ENCODE peak calls at places on chromosomes 6 and 20, in six cellular contexts. One of them, this sample, is unnamed.

GRCh38 chr6:13846841-13847240 is 32.5 kb upstream of the MCUR1 start:
- DNase-seq in H9: peak
- DNase-seq in mesendoderm: peak
- DNase-seq in trophoblast cell: no peak
- DNase-seq in IMR-90: no peak
- DNase-seq in H1: peak
- DNase-seq in this sample: peak

GRCh38 chr20:21936720-21937380 is 231.4 kb downstream of the PAX1 start:
- DNase-seq in H9: peak
- DNase-seq in mesendoderm: peak
- DNase-seq in trophoblast cell: no peak
- DNase-seq in IMR-90: no peak
- DNase-seq in H1: no peak
- DNase-seq in this sample: no peak

GRCh38 chr6:154580397-154581135 is 70.1 kb upstream of the CNKSR3 start:
- DNase-seq in H9: no peak
- DNase-seq in mesendoderm: no peak
- DNase-seq in trophoblast cell: no peak
- DNase-seq in IMR-90: no peak
- DNase-seq in H1: no peak
- DNase-seq in this sample: no peak

GRCh38 chr6:25389501-25389900 is 110.3 kb downstream of the CARMIL1 start:
- DNase-seq in H9: no peak
- DNase-seq in mesendoderm: no peak
- DNase-seq in trophoblast cell: no peak
- DNase-seq in IMR-90: no peak
- DNase-seq in H1: no peak
- DNase-seq in this sample: no peak

GRCh38 chr6:130432838-130433237 is 67.0 kb downstream of the TMEM200A start:
- DNase-seq in H9: no peak
- DNase-seq in mesendoderm: no peak
- DNase-seq in trophoblast cell: no peak
- DNase-seq in IMR-90: no peak
- DNase-seq in H1: no peak
- DNase-seq in this sample: no peak

GRCh38 chr20:19692685-19693119 is 65.4 kb upstream of the RIN2 start:
- DNase-seq in H9: peak
- DNase-seq in mesendoderm: peak
- DNase-seq in trophoblast cell: peak
- DNase-seq in IMR-90: peak
- DNase-seq in H1: peak
- DNase-seq in this sample: peak

GRCh38 chr6:53280207-53280606 is 68.5 kb downstream of the ELOVL5 start:
- DNase-seq in H9: no peak
- DNase-seq in mesendoderm: no peak
- DNase-seq in trophoblast cell: no peak
- DNase-seq in IMR-90: no peak
- DNase-seq in H1: no peak
- DNase-seq in this sample: no peak

GRCh38 chr20:48616481-48616880 is 211.3 kb downstream of the PREX1 start:
- DNase-seq in H9: no peak
- DNase-seq in mesendoderm: no peak
- DNase-seq in trophoblast cell: no peak
- DNase-seq in IMR-90: no peak
- DNase-seq in H1: no peak
- DNase-seq in this sample: no peak

GRCh38 chr20:19211661-19212523 is 550 bp upstream of the SLC24A3 start:
- DNase-seq in H9: peak
- DNase-seq in mesendoderm: peak
- DNase-seq in trophoblast cell: peak
- DNase-seq in IMR-90: no peak
- DNase-seq in H1: peak
- DNase-seq in this sample: peak

GRCh38 chr6:46393161-46393939 is 97.9 kb downstream of the RCAN2 start:
- DNase-seq in H9: no peak
- DNase-seq in mesendoderm: no peak
- DNase-seq in trophoblast cell: no peak
- DNase-seq in IMR-90: no peak
- DNase-seq in H1: no peak
- DNase-seq in this sample: no peak

GRCh38 chr6:42629845-42630244 is 66.0 kb downstream of the UBR2 start:
- DNase-seq in H9: no peak
- DNase-seq in mesendoderm: no peak
- DNase-seq in trophoblast cell: no peak
- DNase-seq in IMR-90: no peak
- DNase-seq in H1: no peak
- DNase-seq in this sample: no peak

GRCh38 chr20:33005908-33006775 is 1.4 kb upstream of the BPIFB2 start:
- DNase-seq in H9: no peak
- DNase-seq in mesendoderm: no peak
- DNase-seq in trophoblast cell: no peak
- DNase-seq in IMR-90: no peak
- DNase-seq in H1: no peak
- DNase-seq in this sample: no peak

GRCh38 chr6:89411269-89412070 is 603 bp downstream of the RRAGD start:
- DNase-seq in H9: peak
- DNase-seq in mesendoderm: peak
- DNase-seq in trophoblast cell: peak
- DNase-seq in IMR-90: no peak
- DNase-seq in H1: peak
- DNase-seq in this sample: no peak

GRCh38 chr20:58714340-58714922 is 21.8 kb downstream of the NPEPL1 start:
- DNase-seq in H9: peak
- DNase-seq in mesendoderm: no peak
- DNase-seq in trophoblast cell: no peak
- DNase-seq in IMR-90: no peak
- DNase-seq in H1: peak
- DNase-seq in this sample: no peak

GRCh38 chr6:31620586-31621319 is at the start of gene PRRC2A:
- DNase-seq in H9: peak
- DNase-seq in mesendoderm: peak
- DNase-seq in trophoblast cell: peak
- DNase-seq in IMR-90: peak
- DNase-seq in H1: peak
- DNase-seq in this sample: no peak

GRCh38 chr6:28838289-28838633 is 85.5 kb downstream of the TRIM27 start:
- DNase-seq in H9: peak
- DNase-seq in mesendoderm: peak
- DNase-seq in trophoblast cell: peak
- DNase-seq in IMR-90: peak
- DNase-seq in H1: peak
- DNase-seq in this sample: peak

GRCh38 chr6:31844507-31844906 is 17.0 kb downstream of the HSPA1B start:
- DNase-seq in H9: no peak
- DNase-seq in mesendoderm: no peak
- DNase-seq in trophoblast cell: no peak
- DNase-seq in IMR-90: no peak
- DNase-seq in H1: no peak
- DNase-seq in this sample: no peak

GRCh38 chr6:39942903-39943580 is 8.8 kb upstream of the MOCS1 start:
- DNase-seq in H9: no peak
- DNase-seq in mesendoderm: no peak
- DNase-seq in trophoblast cell: no peak
- DNase-seq in IMR-90: no peak
- DNase-seq in H1: no peak
- DNase-seq in this sample: no peak

GRCh38 chr20:6407163-6407562 is 284.3 kb upstream of the FERMT1 start:
- DNase-seq in H9: no peak
- DNase-seq in mesendoderm: no peak
- DNase-seq in trophoblast cell: no peak
- DNase-seq in IMR-90: peak
- DNase-seq in H1: no peak
- DNase-seq in this sample: no peak

GRCh38 chr6:113540491-113540890 is 316.7 kb upstream of the MARCKS start:
- DNase-seq in H9: no peak
- DNase-seq in mesendoderm: no peak
- DNase-seq in trophoblast cell: no peak
- DNase-seq in IMR-90: peak
- DNase-seq in H1: no peak
- DNase-seq in this sample: no peak

GRCh38 chr20:50663095-50663821 is 28.1 kb downstream of the RIPOR3 start:
- DNase-seq in H9: peak
- DNase-seq in mesendoderm: peak
- DNase-seq in trophoblast cell: peak
- DNase-seq in IMR-90: no peak
- DNase-seq in H1: no peak
- DNase-seq in this sample: no peak

GRCh38 chr20:62351469-62352401 is 15.4 kb downstream of the LAMA5 start:
- DNase-seq in H9: no peak
- DNase-seq in mesendoderm: no peak
- DNase-seq in trophoblast cell: no peak
- DNase-seq in IMR-90: no peak
- DNase-seq in H1: no peak
- DNase-seq in this sample: no peak

GRCh38 chr20:62352402-62353288 is 14.5 kb downstream of the LAMA5 start:
- DNase-seq in H9: no peak
- DNase-seq in mesendoderm: no peak
- DNase-seq in trophoblast cell: no peak
- DNase-seq in IMR-90: no peak
- DNase-seq in H1: no peak
- DNase-seq in this sample: no peak

GRCh38 chr20:62354031-62354808 is 12.9 kb downstream of the LAMA5 start:
- DNase-seq in H9: no peak
- DNase-seq in mesendoderm: peak
- DNase-seq in trophoblast cell: no peak
- DNase-seq in IMR-90: no peak
- DNase-seq in H1: no peak
- DNase-seq in this sample: no peak

GRCh38 chr20:62354811-62355341 is 12.2 kb downstream of the LAMA5 start:
- DNase-seq in H9: no peak
- DNase-seq in mesendoderm: no peak
- DNase-seq in trophoblast cell: no peak
- DNase-seq in IMR-90: no peak
- DNase-seq in H1: no peak
- DNase-seq in this sample: no peak

DNA sequence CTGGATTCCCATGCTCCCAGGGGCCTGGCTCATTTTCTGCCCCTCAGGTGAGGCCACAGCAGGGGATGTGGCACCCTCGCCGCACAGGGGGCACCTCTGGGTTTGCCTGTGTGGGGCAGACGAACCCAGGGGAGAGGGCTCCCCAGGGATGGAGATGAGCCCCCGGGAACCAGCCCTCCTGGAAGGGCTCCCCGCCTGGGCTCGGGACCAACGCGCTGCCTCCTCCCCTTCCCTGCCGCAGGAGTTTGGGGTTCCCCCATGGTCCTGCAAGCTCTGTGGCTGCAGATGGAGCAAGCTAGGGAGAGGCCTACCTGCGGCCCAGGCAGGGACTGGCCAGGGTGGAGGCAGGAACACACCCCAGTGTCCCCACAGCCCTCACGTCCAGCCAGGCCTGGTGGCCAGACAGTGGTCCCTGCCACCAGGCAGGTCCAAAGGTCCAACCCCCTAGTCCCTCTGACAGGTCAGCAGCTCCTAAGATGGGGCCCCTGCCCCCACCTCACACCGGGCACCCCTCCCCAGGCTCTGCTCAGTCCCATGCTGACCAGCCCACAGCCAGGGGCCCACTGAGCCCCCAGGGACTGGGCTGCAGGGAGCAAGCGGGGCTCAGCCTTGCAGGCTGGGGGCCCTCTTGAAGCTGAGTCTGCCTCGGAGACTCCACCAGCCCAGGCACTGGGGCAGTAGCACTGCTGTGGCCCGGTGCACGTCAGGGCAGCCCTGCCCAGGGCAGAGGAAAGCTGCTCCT is 13.7 kb downstream of the LAMA5 start:
- DNase-seq in H9: no peak
- DNase-seq in mesendoderm: no peak
- DNase-seq in trophoblast cell: no peak
- DNase-seq in IMR-90: no peak
- DNase-seq in H1: no peak
- DNase-seq in this sample: no peak
- H3K9ac ChIP-seq in H9: no peak
- H3K9ac ChIP-seq in mesendoderm: no peak
- H3K9ac ChIP-seq in trophoblast cell: no peak
- H3K9ac ChIP-seq in IMR-90: no peak
- H3K9ac ChIP-seq in H1: no peak
- H3K9ac ChIP-seq in this sample: no peak

DNA sequence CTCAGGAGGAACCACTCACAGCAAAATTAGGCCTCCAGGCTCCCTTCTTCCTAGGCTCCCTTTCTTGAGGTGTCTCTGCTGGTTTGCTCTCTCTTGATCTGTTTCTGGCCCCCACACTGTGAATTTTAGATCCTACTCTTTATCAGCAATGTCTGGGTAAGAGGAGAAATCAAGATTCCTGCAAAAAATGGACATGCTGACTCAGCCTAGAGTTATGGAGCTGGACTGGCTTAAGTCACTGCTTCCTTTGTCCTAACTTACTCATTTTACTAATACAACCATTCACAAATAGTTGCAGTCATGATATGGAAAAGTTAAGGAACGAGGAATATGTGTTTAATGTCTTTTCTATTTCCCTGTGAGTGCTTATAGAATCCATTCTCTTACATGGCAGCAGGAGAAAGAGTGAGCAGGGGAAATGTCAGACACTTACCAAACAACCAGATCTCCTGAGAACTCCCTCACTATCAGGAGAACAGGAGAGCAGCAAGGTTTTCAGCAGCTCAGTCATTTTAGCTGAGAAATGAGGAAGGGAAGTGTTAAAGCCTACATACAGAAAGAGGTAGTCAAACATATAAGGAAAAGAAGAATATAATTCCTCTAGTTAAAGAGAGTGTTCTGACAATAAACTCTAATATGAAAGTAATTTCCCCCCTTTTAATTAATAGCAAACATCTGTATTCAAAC is 160.8 kb downstream of the PDE7B start:
- DNase-seq in H9: no peak
- DNase-seq in mesendoderm: peak
- DNase-seq in trophoblast cell: peak
- DNase-seq in IMR-90: peak
- DNase-seq in H1: no peak
- DNase-seq in this sample: no peak
- H3K18ac ChIP-seq in H9: no peak
- H3K18ac ChIP-seq in mesendoderm: no peak
- H3K18ac ChIP-seq in trophoblast cell: no peak
- H3K18ac ChIP-seq in IMR-90: peak
- H3K18ac ChIP-seq in H1: no peak
- H3K18ac ChIP-seq in this sample: no peak

GRCh38 chr6:35922139-35922554 is 1.2 kb upstream of the SRPK1 start:
- DNase-seq in H9: no peak
- DNase-seq in mesendoderm: no peak
- DNase-seq in trophoblast cell: no peak
- DNase-seq in IMR-90: no peak
- DNase-seq in H1: no peak
- DNase-seq in this sample: no peak
- H3K9ac ChIP-seq in H9: no peak
- H3K9ac ChIP-seq in mesendoderm: no peak
- H3K9ac ChIP-seq in trophoblast cell: no peak
- H3K9ac ChIP-seq in IMR-90: no peak
- H3K9ac ChIP-seq in H1: no peak
- H3K9ac ChIP-seq in this sample: no peak

DNA sequence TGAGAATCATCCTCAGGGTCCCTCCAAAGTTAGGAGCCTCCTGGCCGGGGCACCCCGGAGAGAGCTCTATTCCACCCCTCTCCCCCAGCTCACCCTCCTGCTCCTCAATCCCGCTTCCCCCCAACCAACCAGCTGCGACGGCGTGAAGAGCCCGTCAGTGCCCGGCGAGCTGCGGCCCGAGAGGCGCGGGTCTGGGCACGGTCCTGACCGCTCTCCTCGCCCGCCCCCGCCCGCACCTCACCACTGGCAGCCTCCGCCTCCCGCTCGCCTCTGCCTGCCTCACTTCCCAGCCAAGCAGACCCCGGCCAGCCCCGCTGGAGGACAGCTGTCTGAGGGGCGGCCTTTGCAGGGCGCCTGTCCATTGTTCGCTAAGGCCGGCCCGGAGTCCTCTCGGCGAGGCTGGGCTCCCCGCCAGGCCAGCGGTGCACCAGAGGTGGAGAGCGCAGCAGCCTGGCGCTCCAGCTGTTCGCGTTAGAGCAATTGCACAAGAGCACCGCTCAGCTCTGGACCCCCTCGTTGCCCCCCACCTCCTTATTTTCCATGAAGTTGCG is 1.2 kb downstream of the SOBP start:
- DNase-seq in H9: peak
- DNase-seq in mesendoderm: peak
- DNase-seq in trophoblast cell: peak
- DNase-seq in IMR-90: peak
- DNase-seq in H1: peak
- DNase-seq in this sample: peak
- H3K18ac ChIP-seq in H9: no peak
- H3K18ac ChIP-seq in mesendoderm: no peak
- H3K18ac ChIP-seq in trophoblast cell: no peak
- H3K18ac ChIP-seq in IMR-90: no peak
- H3K18ac ChIP-seq in H1: no peak
- H3K18ac ChIP-seq in this sample: peak

This sample was measured in neuronal stem cell.